ENCODE peak calls at places on chromosomes 5 and 9, in ten cellular contexts. Q is NCI-H524; O is iPS DF 19.7; R is epithelial cell of esophagus; U is activated CD8-positive, alpha-beta memory T cell treated with anti-CD3 and anti-CD28 coated beads for 4 hours; H is neural crest cell; M is mucosa of descending colon; S is body of pancreas; L is fibroblast of pulmonary artery; F is NCI-H1092 treated with DMSO at 0.1 percent for 48 hours. J is an unnamed sample.

GRCh38 chr9:136662656-136663310 is at the start of gene EGFL7:
- DNase-seq in O (no peak), M (no peak), U (no peak), H (no peak), S (no peak), L (peak), Q (no peak), R (no peak), F (no peak), J (peak)

GRCh38 chr5:37739817-37740261 is 100.0 kb downstream of the GDNF start:
- DNase-seq in M (no peak), R (no peak), Q (no peak), O (no peak), U (no peak), L (peak), H (no peak), F (no peak), S (no peak), J (no peak)

GRCh38 chr9:15299374-15299939 is 7.6 kb downstream of the TTC39B start:
- DNase-seq in R (no peak), H (no peak), Q (no peak), O (no peak), U (no peak), M (no peak), S (no peak), L (no peak), F (no peak), J (no peak)

GRCh38 chr5:123088031-123088805 is 823 bp upstream of the PRDM6 start:
- DNase-seq in H (peak), L (no peak), Q (peak), M (no peak), S (no peak), R (no peak), U (no peak), O (no peak), F (no peak), J (no peak)

GRCh38 chr5:35035271-35035670 is 12.5 kb downstream of the AGXT2 start:
- DNase-seq in F (no peak), R (no peak), M (no peak), Q (no peak), L (no peak), H (no peak), O (no peak), S (no peak), U (no peak), J (no peak)

GRCh38 chr9:112348257-112348992 is 15.0 kb upstream of the PTBP3 start:
- DNase-seq in H (peak), F (no peak), S (peak), O (no peak), Q (peak), U (peak), M (peak), L (peak), R (peak), J (peak)

GRCh38 chr5:10724799-10725507 is 36.1 kb downstream of the DAP start:
- DNase-seq in S (peak), L (peak), O (no peak), Q (peak), F (peak), H (no peak), M (no peak), U (no peak), R (peak), J (peak)

GRCh38 chr5:17305964-17306725 is 88.7 kb downstream of the BASP1 start:
- DNase-seq in L (peak), F (no peak), Q (no peak), H (no peak), O (no peak), M (no peak), U (no peak), S (peak), R (peak), J (no peak)

GRCh38 chr9:105912157-105912867 is 218.0 kb downstream of the TMEM38B start:
- DNase-seq in F (no peak), U (no peak), Q (no peak), L (no peak), R (no peak), S (no peak), M (no peak), H (no peak), O (no peak), J (no peak)

GRCh38 chr5:175471628-175472027 is 6.7 kb upstream of the SFXN1 start:
- DNase-seq in R (no peak), U (no peak), F (no peak), M (no peak), S (no peak), H (no peak), O (no peak), Q (no peak), L (no peak), J (no peak)

GRCh38 chr9:134066923-134067851 is 639 bp downstream of the BRD3 start:
- DNase-seq in F (peak), H (peak), S (no peak), R (peak), Q (peak), U (no peak), L (peak), O (no peak), M (peak), J (no peak)

GRCh38 chr9:109906766-109907382 is 126.9 kb downstream of the PALM2AKAP2 start:
- DNase-seq in Q (peak), F (no peak), H (no peak), S (no peak), O (no peak), U (no peak), M (no peak), R (peak), L (peak), J (no peak)

GRCh38 chr5:80825780-80826460 is 134.2 kb upstream of the RASGRF2 start:
- DNase-seq in R (no peak), U (no peak), M (no peak), H (no peak), O (no peak), F (no peak), S (no peak), L (peak), Q (peak), J (no peak)

GRCh38 chr9:35907732-35908483 is 1.4 kb upstream of the SPAAR start:
- DNase-seq in U (no peak), S (peak), F (peak), O (peak), R (peak), H (no peak), L (peak), Q (peak), M (peak), J (peak)

GRCh38 chr9:114029311-114030170 is 48.6 kb downstream of the AMBP start:
- DNase-seq in M (no peak), F (no peak), L (no peak), R (no peak), H (no peak), S (no peak), U (no peak), Q (no peak), O (no peak), J (no peak)

GRCh38 chr5:16809816-16810502 is 126.1 kb downstream of the MYO10 start:
- DNase-seq in M (no peak), F (no peak), L (peak), S (peak), R (no peak), U (no peak), O (no peak), H (no peak), Q (peak), J (peak)

GRCh38 chr5:176406436-176407052 is 9.8 kb downstream of the CLTB start:
- DNase-seq in O (no peak), L (no peak), Q (no peak), H (no peak), M (peak), U (no peak), F (no peak), S (no peak), R (no peak), J (no peak)

GRCh38 chr5:43044181-43044914 is 4.2 kb upstream of the ANXA2R start:
- DNase-seq in H (no peak), L (peak), M (no peak), S (no peak), O (no peak), R (no peak), Q (no peak), U (no peak), F (no peak), J (no peak)

GRCh38 chr5:147805030-147805454 is 22.5 kb upstream of the JAKMIP2 start:
- DNase-seq in Q (no peak), O (no peak), M (peak), U (no peak), S (peak), H (no peak), L (no peak), R (peak), F (no peak), J (no peak)

GRCh38 chr9:89042984-89043383 is 51.7 kb downstream of the S1PR3 start:
- DNase-seq in F (no peak), U (no peak), M (no peak), R (no peak), L (no peak), O (no peak), Q (no peak), S (no peak), H (no peak), J (no peak)

J was measured in left ventricle myocardium superior.